ENCODE peak calls at places on chromosomes 11 and 22, in six cellular contexts. One of them, this sample, is unnamed.

GRCh38 chr22:30397656-30398635 is 1.1 kb downstream of the SEC14L2 start:
- DNase-seq in anterior cingulate cortex: no peak
- DNase-seq in ovary: no peak
- DNase-seq in AG08395: no peak
- DNase-seq in activated effector memory CD4-positive, alpha-beta T cell treated with anti-CD3 and anti-CD28 coated beads, Interleukin-2, amount 50 U/mL, for 16 hours: no peak
- DNase-seq in GM10248: no peak
- DNase-seq in this sample: no peak

GRCh38 chr22:17121235-17122195 is at the start of gene TMEM121B:
- DNase-seq in activated effector memory CD4-positive, alpha-beta T cell treated with anti-CD3 and anti-CD28 coated beads, Interleukin-2, amount 50 U/mL, for 16 hours: no peak
- DNase-seq in ovary: peak
- DNase-seq in AG08395: peak
- DNase-seq in GM10248: no peak
- DNase-seq in anterior cingulate cortex: peak
- DNase-seq in this sample: peak

GRCh38 chr11:2886191-2886894 is 768 bp upstream of the CDKN1C start:
- DNase-seq in activated effector memory CD4-positive, alpha-beta T cell treated with anti-CD3 and anti-CD28 coated beads, Interleukin-2, amount 50 U/mL, for 16 hours: peak
- DNase-seq in ovary: peak
- DNase-seq in AG08395: peak
- DNase-seq in anterior cingulate cortex: no peak
- DNase-seq in GM10248: no peak
- DNase-seq in this sample: peak

GRCh38 chr11:64762916-64763803 is 3.4 kb upstream of the PYGM start:
- DNase-seq in ovary: peak
- DNase-seq in AG08395: no peak
- DNase-seq in GM10248: peak
- DNase-seq in activated effector memory CD4-positive, alpha-beta T cell treated with anti-CD3 and anti-CD28 coated beads, Interleukin-2, amount 50 U/mL, for 16 hours: peak
- DNase-seq in anterior cingulate cortex: no peak
- DNase-seq in this sample: no peak

GRCh38 chr11:44964526-44965209 is 14.0 kb upstream of the TP53I11 start:
- DNase-seq in AG08395: no peak
- DNase-seq in GM10248: no peak
- DNase-seq in anterior cingulate cortex: no peak
- DNase-seq in activated effector memory CD4-positive, alpha-beta T cell treated with anti-CD3 and anti-CD28 coated beads, Interleukin-2, amount 50 U/mL, for 16 hours: no peak
- DNase-seq in ovary: no peak
- DNase-seq in this sample: no peak

GRCh38 chr11:95577716-95578460 is 211.7 kb downstream of the FAM76B start:
- DNase-seq in activated effector memory CD4-positive, alpha-beta T cell treated with anti-CD3 and anti-CD28 coated beads, Interleukin-2, amount 50 U/mL, for 16 hours: no peak
- DNase-seq in ovary: no peak
- DNase-seq in GM10248: no peak
- DNase-seq in anterior cingulate cortex: no peak
- DNase-seq in AG08395: peak
- DNase-seq in this sample: peak

GRCh38 chr11:43567396-43567975 is 113.1 kb upstream of the HSD17B12 start:
- DNase-seq in AG08395: peak
- DNase-seq in ovary: no peak
- DNase-seq in anterior cingulate cortex: no peak
- DNase-seq in GM10248: peak
- DNase-seq in activated effector memory CD4-positive, alpha-beta T cell treated with anti-CD3 and anti-CD28 coated beads, Interleukin-2, amount 50 U/mL, for 16 hours: no peak
- DNase-seq in this sample: no peak

GRCh38 chr11:7575841-7576451 is 62.1 kb downstream of the PPFIBP2 start:
- DNase-seq in GM10248: no peak
- DNase-seq in AG08395: peak
- DNase-seq in activated effector memory CD4-positive, alpha-beta T cell treated with anti-CD3 and anti-CD28 coated beads, Interleukin-2, amount 50 U/mL, for 16 hours: no peak
- DNase-seq in ovary: no peak
- DNase-seq in anterior cingulate cortex: no peak
- DNase-seq in this sample: peak

GRCh38 chr11:61004841-61005240 is 33.4 kb downstream of the CD6 start:
- DNase-seq in ovary: no peak
- DNase-seq in AG08395: no peak
- DNase-seq in activated effector memory CD4-positive, alpha-beta T cell treated with anti-CD3 and anti-CD28 coated beads, Interleukin-2, amount 50 U/mL, for 16 hours: peak
- DNase-seq in anterior cingulate cortex: no peak
- DNase-seq in GM10248: no peak
- DNase-seq in this sample: no peak

GRCh38 chr11:23134627-23135026 is 274.4 kb upstream of the CCDC179 start:
- DNase-seq in AG08395: no peak
- DNase-seq in ovary: no peak
- DNase-seq in activated effector memory CD4-positive, alpha-beta T cell treated with anti-CD3 and anti-CD28 coated beads, Interleukin-2, amount 50 U/mL, for 16 hours: no peak
- DNase-seq in anterior cingulate cortex: no peak
- DNase-seq in GM10248: no peak
- DNase-seq in this sample: no peak

GRCh38 chr11:35458846-35459245 is 39.5 kb upstream of the SLC1A2 start:
- DNase-seq in AG08395: peak
- DNase-seq in activated effector memory CD4-positive, alpha-beta T cell treated with anti-CD3 and anti-CD28 coated beads, Interleukin-2, amount 50 U/mL, for 16 hours: no peak
- DNase-seq in GM10248: no peak
- DNase-seq in ovary: no peak
- DNase-seq in anterior cingulate cortex: no peak
- DNase-seq in this sample: no peak

GRCh38 chr22:37661160-37661924 is 2.8 kb downstream of the PDXP start:
- DNase-seq in AG08395: peak
- DNase-seq in anterior cingulate cortex: peak
- DNase-seq in activated effector memory CD4-positive, alpha-beta T cell treated with anti-CD3 and anti-CD28 coated beads, Interleukin-2, amount 50 U/mL, for 16 hours: no peak
- DNase-seq in ovary: peak
- DNase-seq in GM10248: no peak
- DNase-seq in this sample: peak

GRCh38 chr11:35235944-35236666 is 97.1 kb downstream of the CD44 start:
- DNase-seq in AG08395: peak
- DNase-seq in GM10248: no peak
- DNase-seq in anterior cingulate cortex: no peak
- DNase-seq in ovary: no peak
- DNase-seq in activated effector memory CD4-positive, alpha-beta T cell treated with anti-CD3 and anti-CD28 coated beads, Interleukin-2, amount 50 U/mL, for 16 hours: peak
- DNase-seq in this sample: no peak

GRCh38 chr11:27161071-27161470 is 120.5 kb downstream of the BBOX1 start:
- DNase-seq in activated effector memory CD4-positive, alpha-beta T cell treated with anti-CD3 and anti-CD28 coated beads, Interleukin-2, amount 50 U/mL, for 16 hours: no peak
- DNase-seq in AG08395: no peak
- DNase-seq in GM10248: no peak
- DNase-seq in ovary: no peak
- DNase-seq in anterior cingulate cortex: no peak
- DNase-seq in this sample: peak

GRCh38 chr11:78168539-78169477 is 19.6 kb downstream of the KCTD21 start:
- DNase-seq in anterior cingulate cortex: no peak
- DNase-seq in ovary: peak
- DNase-seq in GM10248: no peak
- DNase-seq in activated effector memory CD4-positive, alpha-beta T cell treated with anti-CD3 and anti-CD28 coated beads, Interleukin-2, amount 50 U/mL, for 16 hours: no peak
- DNase-seq in AG08395: peak
- DNase-seq in this sample: no peak

GRCh38 chr22:29679316-29679715 is 40.5 kb upstream of the CABP7 start:
- DNase-seq in activated effector memory CD4-positive, alpha-beta T cell treated with anti-CD3 and anti-CD28 coated beads, Interleukin-2, amount 50 U/mL, for 16 hours: no peak
- DNase-seq in anterior cingulate cortex: no peak
- DNase-seq in GM10248: no peak
- DNase-seq in AG08395: no peak
- DNase-seq in ovary: no peak
- DNase-seq in this sample: no peak

GRCh38 chr11:123601136-123601535 is 53.3 kb downstream of the SCN3B start:
- DNase-seq in anterior cingulate cortex: no peak
- DNase-seq in GM10248: no peak
- DNase-seq in AG08395: peak
- DNase-seq in ovary: no peak
- DNase-seq in activated effector memory CD4-positive, alpha-beta T cell treated with anti-CD3 and anti-CD28 coated beads, Interleukin-2, amount 50 U/mL, for 16 hours: no peak
- DNase-seq in this sample: peak

GRCh38 chr11:118660646-118661424 is 18.6 kb downstream of the TREH start:
- DNase-seq in anterior cingulate cortex: no peak
- DNase-seq in activated effector memory CD4-positive, alpha-beta T cell treated with anti-CD3 and anti-CD28 coated beads, Interleukin-2, amount 50 U/mL, for 16 hours: peak
- DNase-seq in GM10248: no peak
- DNase-seq in ovary: no peak
- DNase-seq in AG08395: no peak
- DNase-seq in this sample: no peak

GRCh38 chr11:102226702-102227101 is 90.6 kb upstream of the BIRC3 start:
- DNase-seq in AG08395: no peak
- DNase-seq in GM10248: no peak
- DNase-seq in activated effector memory CD4-positive, alpha-beta T cell treated with anti-CD3 and anti-CD28 coated beads, Interleukin-2, amount 50 U/mL, for 16 hours: no peak
- DNase-seq in ovary: no peak
- DNase-seq in anterior cingulate cortex: no peak
- DNase-seq in this sample: peak